ENCODE peak calls at places on chromosomes 16 and 17, in eight cellular contexts. G is tibial artery, R is HCT116, P is thoracic aorta, N is neuronal stem cell, X is fibroblast of lung, T is vagina, Z is cardiac muscle cell. U is an unnamed sample.
A peak's percentile ranks its signal among the peaks of the same experiment; 100 is the strongest.

GRCh38 chr17:77324227-77324626 is 183.5 kb downstream of the SEC14L1 start:
- DNase-seq in P (no peak), N (no peak), T (peak; percentile 64), X (no peak), G (no peak), R (no peak), Z (no peak), U (no peak)

GRCh38 chr17:48025904-48026502 is 11.6 kb downstream of the COPZ2 start:
- DNase-seq in G (peak; percentile 38), P (peak; percentile 17), X (no peak), Z (peak; percentile 28), R (no peak), T (no peak), N (no peak), U (no peak)

GRCh38 chr17:58336456-58337094 is 8.0 kb upstream of the TSPOAP1 start:
- DNase-seq in T (no peak), P (no peak), Z (peak; percentile 49), G (no peak), R (no peak), N (no peak), X (peak; percentile 75), U (no peak)

GRCh38 chr17:65482201-65482600 is 79.2 kb downstream of the AXIN2 start:
- DNase-seq in N (no peak), X (no peak), Z (no peak), R (no peak), G (no peak), P (no peak), T (no peak), U (no peak)

GRCh38 chr16:66649167-66649566 is 44.7 kb downstream of the CMTM3 start:
- DNase-seq in N (no peak), R (no peak), T (no peak), G (no peak), P (no peak), X (no peak), Z (no peak), U (no peak)

GRCh38 chr16:14618566-14618965 is 11.5 kb downstream of the PARN start:
- DNase-seq in X (no peak), T (no peak), Z (no peak), N (no peak), P (no peak), R (no peak), G (no peak), U (no peak)

GRCh38 chr17:57810740-57811632 is 38.9 kb downstream of the MRPS23 start:
- DNase-seq in R (no peak), Z (peak; percentile 82), N (no peak), P (no peak), G (peak; percentile 32), X (peak; percentile 23), T (no peak), U (peak; percentile 61)

GRCh38 chr17:48241131-48241591 is 133.6 kb downstream of the SNX11 start:
- DNase-seq in X (peak; percentile 66), N (no peak), Z (peak; percentile 91), P (no peak), G (peak; percentile 24), R (peak; percentile 88), T (no peak), U (peak; percentile 22)

GRCh38 chr17:17784599-17785264 is 52.1 kb downstream of the SREBF1 start:
- DNase-seq in N (no peak), Z (no peak), R (no peak), X (no peak), P (no peak), T (no peak), G (no peak), U (no peak)

GRCh38 chr17:6914711-6915110 is 81.1 kb upstream of the ALOX12 start:
- DNase-seq in Z (no peak), T (no peak), R (no peak), X (peak; percentile 28), P (no peak), G (no peak), N (no peak), U (no peak)

GRCh38 chr16:89920723-89921122 is 2.1 kb downstream of the MC1R start:
- DNase-seq in N (no peak), T (no peak), R (no peak), Z (no peak), X (no peak), G (no peak), P (no peak), U (no peak)

GRCh38 chr16:54135361-54136275 is 151.0 kb downstream of the IRX3 start:
- DNase-seq in P (no peak), Z (peak; percentile 71), G (no peak), X (peak; percentile 9), N (no peak), T (no peak), R (no peak), U (no peak)

GRCh38 chr17:79027274-79027924 is 3.4 kb downstream of the C1QTNF1 start:
- DNase-seq in T (no peak), Z (no peak), X (no peak), P (no peak), N (no peak), G (peak; percentile 21), R (no peak), U (no peak)

GRCh38 chr16:84957792-84958191 is 53.5 kb downstream of the ZDHHC7 start:
- DNase-seq in P (no peak), T (no peak), G (no peak), N (no peak), X (no peak), Z (no peak), R (no peak), U (no peak)

GRCh38 chr17:62565817-62566216 is 61.7 kb upstream of the MRC2 start:
- DNase-seq in Z (peak; percentile 29), N (no peak), G (no peak), T (no peak), P (no peak), R (no peak), X (no peak), U (no peak)

GRCh38 chr17:68892658-68893057 is 62.5 kb downstream of the ABCA8 start:
- DNase-seq in Z (no peak), T (no peak), G (no peak), X (no peak), N (no peak), R (no peak), P (no peak), U (no peak)

GRCh38 chr16:89026121-89026612 is 49.2 kb upstream of the CBFA2T3 start:
- DNase-seq in N (no peak), P (no peak), X (peak; percentile 1), T (no peak), G (no peak), R (peak; percentile 64), Z (no peak), U (no peak)

GRCh38 chr17:80513892-80514291 is 30.7 kb upstream of the RPTOR start:
- DNase-seq in T (no peak), R (no peak), Z (peak; percentile 40), X (peak; percentile 31), G (no peak), P (no peak), N (no peak), U (no peak)

GRCh38 chr17:11880714-11881113 is 116.6 kb downstream of the ZNF18 start:
- DNase-seq in R (peak; percentile 48), X (no peak), N (no peak), P (no peak), G (no peak), T (no peak), Z (peak; percentile 2), U (no peak)

GRCh38 chr17:75490173-75490743 is 25.1 kb downstream of the CASKIN2 start:
- DNase-seq in T (no peak), N (no peak), G (no peak), R (no peak), Z (no peak), X (no peak), P (no peak), U (no peak)
- H3K27ac ChIP-seq in T (no peak overlapping the region), N (no peak overlapping the region), G (no peak overlapping the region), R (no peak overlapping the region), Z (no peak overlapping the region), X (no peak overlapping the region), P (no peak overlapping the region), U (peak overlapping the region; percentile 56)

GRCh38 chr16:972316-973002 is 1.7 kb upstream of the LMF1 start:
- DNase-seq in P (no peak), G (no peak), N (no peak), T (no peak), R (no peak), Z (no peak), X (no peak), U (no peak)
- H3K27me3 ChIP-seq in P (no peaks in the 10 kb centered on the region), G (no peaks in the 10 kb centered on the region), N (no peaks in the 10 kb centered on the region), T (no peaks in the 10 kb centered on the region), R (no peaks in the 10 kb centered on the region), Z (no peaks in the 10 kb centered on the region), X (peaks cover 12% of the 10 kb centered on the region), U (no peaks in the 10 kb centered on the region)

GRCh38 chr17:20074001-20074400 is 64.8 kb downstream of the SPECC1 start:
- DNase-seq in T (no peak), R (no peak), Z (peak; percentile 38), P (no peak), G (no peak), X (no peak), N (no peak), U (no peak)
- H3K27ac ChIP-seq in T (peak overlapping the region; percentile 7), R (no peak overlapping the region), Z (no peak overlapping the region), P (peak overlapping the region; percentile 78), G (peak overlapping the region; percentile 77), X (no peak overlapping the region), N (no peak overlapping the region), U (peak overlapping the region; percentile 72)

DNA sequence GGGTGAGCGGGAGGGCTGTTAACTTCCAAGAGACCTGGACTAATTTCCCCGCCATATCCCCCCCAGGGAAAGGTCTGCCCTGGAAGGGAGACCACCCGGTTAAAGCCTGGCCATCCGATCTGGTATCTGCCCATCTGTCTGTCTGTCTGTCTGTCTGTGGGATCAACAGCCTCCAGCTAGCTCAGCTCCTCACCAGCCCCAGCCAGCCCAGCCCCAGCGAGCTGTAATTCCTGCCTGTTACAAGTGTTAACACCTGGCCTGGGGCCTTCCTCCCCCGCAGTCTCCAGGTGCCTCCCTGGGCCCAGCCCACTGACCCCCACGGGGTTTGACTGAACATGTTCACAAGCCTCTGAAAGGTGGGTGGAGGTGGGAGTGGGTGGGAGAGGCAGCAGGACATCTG is 4.0 kb downstream of the WNT3 start:
- DNase-seq in P (no peak), G (no peak), N (no peak), R (no peak), X (no peak), Z (no peak), T (no peak), U (no peak)
- H3K27me3 ChIP-seq in P (no peaks in the 10 kb centered on the region), G (peaks cover 4% of the 10 kb centered on the region), N (no peaks in the 10 kb centered on the region), R (no peaks in the 10 kb centered on the region), X (peaks cover 48% of the 10 kb centered on the region), Z (peaks cover 34% of the 10 kb centered on the region), T (peaks cover 10% of the 10 kb centered on the region), U (peaks cover 88% of the 10 kb centered on the region)

DNA sequence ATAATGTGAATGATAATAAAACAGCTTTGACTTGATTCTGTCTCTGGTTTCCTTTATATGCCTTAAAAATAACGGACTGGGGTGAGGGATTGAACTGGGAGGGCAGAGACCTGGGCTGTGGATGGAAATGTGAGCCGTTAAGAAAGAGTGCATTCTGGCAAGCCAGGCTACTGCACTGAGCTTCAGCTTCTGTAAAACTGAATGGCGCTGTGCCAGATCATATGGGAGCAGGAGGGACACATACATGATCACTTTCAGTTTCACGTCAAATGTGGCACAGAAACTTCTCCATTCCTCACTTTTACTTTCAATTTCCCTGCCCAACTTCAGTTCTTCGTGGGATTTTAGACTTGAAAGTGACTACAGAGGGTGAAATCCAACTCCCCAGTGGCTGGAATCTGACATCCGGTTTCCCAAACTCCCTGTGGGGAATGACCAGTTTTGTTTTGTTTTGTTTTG is 1.1 kb downstream of the MT2A start:
- DNase-seq in G (peak; percentile 82), P (no peak), R (peak; percentile 41), X (peak; percentile 94), N (no peak), T (no peak), Z (peak; percentile 88), U (no peak)
- H3K27ac ChIP-seq in G (peak overlapping the region; percentile 85), P (peak overlapping the region; percentile 92), R (peak overlapping the region; percentile 96), X (peak overlapping the region; percentile 99), N (no peak overlapping the region), T (peak overlapping the region; percentile 83), Z (no peak overlapping the region), U (peak overlapping the region; percentile 95)

U was measured in left ventricle myocardium inferior.